ENCODE peak calls at places on chromosomes 11 and 22, in four cellular contexts. E, S, Q and O are unnamed samples.

GRCh38 chr11:1832181-1832988 is 2.4 kb upstream of the SYT8 start:
- DNase-seq in Q (peak; percentile 28), S (peak; percentile 14), E (no peak), O (peak; percentile 75)

GRCh38 chr11:2086239-2087040 is 52.7 kb downstream of the IGF2 start:
- DNase-seq in Q (no peak), S (no peak), E (no peak), O (no peak)

GRCh38 chr11:20840341-20840740 is 171.0 kb downstream of the NELL1 start:
- DNase-seq in E (no peak), Q (no peak), S (no peak), O (no peak)

GRCh38 chr22:25054943-25055511 is 102.5 kb downstream of the KIAA1671 start:
- DNase-seq in S (peak; percentile 13), E (no peak), Q (peak; percentile 33), O (no peak)

GRCh38 chr11:69320756-69321741 is 27.1 kb downstream of the MYEOV start:
- DNase-seq in S (peak; percentile 48), E (no peak), Q (peak; percentile 47), O (no peak)

GRCh38 chr11:44621784-44622183 is 56.3 kb downstream of the CD82 start:
- DNase-seq in E (no peak), Q (no peak), S (no peak), O (no peak)

GRCh38 chr11:69320326-69320725 is 26.4 kb downstream of the MYEOV start:
- DNase-seq in S (no peak), E (no peak), Q (no peak), O (no peak)

GRCh38 chr11:70046089-70046488 is 32.0 kb upstream of the ANO1 start:
- DNase-seq in Q (no peak), E (no peak), S (no peak), O (no peak)

GRCh38 chr22:30305906-30306628 is 16.8 kb upstream of the CASTOR1 start:
- DNase-seq in Q (peak; percentile 30), S (no peak), E (no peak), O (no peak)

GRCh38 chr11:64802370-64803162 is 448 bp downstream of the MAP4K2 start:
- DNase-seq in E (no peak), Q (no peak), S (no peak), O (no peak)

GRCh38 chr22:43388420-43388851 is 23.4 kb upstream of the MPPED1 start:
- DNase-seq in Q (peak; percentile 69), E (peak; percentile 41), S (peak; percentile 36), O (peak; percentile 86)

GRCh38 chr11:123829745-123830144 is 23.6 kb upstream of the OR6M1 start:
- DNase-seq in Q (no peak), S (no peak), E (no peak), O (no peak)

GRCh38 chr22:44583076-44583760 is 85.2 kb upstream of the RTL6 start:
- DNase-seq in S (peak; percentile 20), E (no peak), Q (peak; percentile 80), O (no peak)

GRCh38 chr11:125990244-125990643 is 44.4 kb downstream of the VSIG10L2 start:
- DNase-seq in E (no peak), Q (peak; percentile 88), S (peak; percentile 86), O (no peak)

GRCh38 chr11:110833033-110833484 is 120.8 kb upstream of the ARHGAP20 start:
- DNase-seq in Q (peak; percentile 83), E (no peak), S (peak; percentile 89), O (no peak)

GRCh38 chr22:44632823-44633478 is 69.1 kb upstream of the PRR5 start:
- DNase-seq in Q (no peak), S (no peak), E (no peak), O (no peak)

GRCh38 chr22:26631282-26631681 is 9.5 kb downstream of the CRYBA4 start:
- DNase-seq in Q (no peak), S (no peak), E (no peak), O (no peak)

GRCh38 chr11:29985248-29985647 is 31.6 kb downstream of the KCNA4 start:
- DNase-seq in E (no peak), Q (no peak), S (no peak), O (no peak)

GRCh38 chr11:123438191-123438627 is 8.1 kb downstream of the GRAMD1B start:
- DNase-seq in S (peak; percentile 38), E (no peak), Q (peak; percentile 62), O (no peak)

GRCh38 chr22:20867179-20868099 is 8.6 kb downstream of the SNAP29 start:
- DNase-seq in E (no peak), Q (peak; percentile 33), S (no peak), O (peak; percentile 62)

GRCh38 chr22:20128902-20129746 is 2.5 kb upstream of the ZDHHC8 start:
- DNase-seq in Q (peak; percentile 62), S (no peak), E (no peak), O (no peak)

GRCh38 chr22:20979243-20979809 is 2.8 kb upstream of the LZTR1 start:
- DNase-seq in E (no peak), S (peak; percentile 84), Q (peak; percentile 74), O (peak; percentile 91)

GRCh38 chr11:96424693-96425092 is 34.9 kb downstream of the JRKL start:
- DNase-seq in S (peak; percentile 67), Q (peak; percentile 70), E (no peak), O (no peak)

GRCh38 chr11:131471976-131472375 is 101.6 kb downstream of the NTM start:
- DNase-seq in S (no peak), Q (no peak), E (no peak), O (no peak)

GRCh38 chr11:70624598-70624993 is 226.3 kb downstream of the CTTN start:
- DNase-seq in S (no peak), Q (no peak), E (no peak), O (no peak)

GRCh38 chr22:27876684-27877083 is 42.4 kb downstream of the PITPNB start:
- DNase-seq in S (peak; percentile 50), Q (peak; percentile 87), E (no peak), O (no peak)

GRCh38 chr11:44575288-44575672 is 9.8 kb downstream of the CD82 start:
- DNase-seq in E (no peak), Q (peak; percentile 81), S (peak; percentile 80), O (no peak)

GRCh38 chr11:130897262-130898182 is 18.8 kb downstream of the SNX19 start:
- DNase-seq in E (no peak), Q (peak; percentile 96), S (peak; percentile 99), O (peak; percentile 16)

GRCh38 chr11:64181506-64182411 is 4.2 kb upstream of the STIP1 start:
- DNase-seq in Q (peak; percentile 97), E (peak; percentile 72), S (peak; percentile 93), O (peak; percentile 95)

GRCh38 chr11:17506942-17507341 is 30.3 kb upstream of the ABCC8 start:
- DNase-seq in S (no peak), E (no peak), Q (no peak), O (no peak)

GRCh38 chr11:31620434-31620833 is 110.9 kb downstream of the ELP4 start:
- DNase-seq in Q (no peak), E (no peak), S (no peak), O (no peak)

GRCh38 chr11:86639172-86639571 is 33.2 kb downstream of the ME3 start:
- DNase-seq in E (no peak), S (no peak), Q (no peak), O (no peak)

GRCh38 chr11:126229782-126230540 is 18.4 kb downstream of the FAM118B start:
- DNase-seq in S (peak; percentile 42), E (no peak), Q (peak; percentile 12), O (no peak)

GRCh38 chr11:93196816-93197382 is 892 bp downstream of the SLC36A4 start:
- DNase-seq in S (no peak), E (peak; percentile 8), Q (peak; percentile 56), O (peak; percentile 13)

GRCh38 chr11:10490032-10490397 is 35.0 kb downstream of the AMPD3 start:
- DNase-seq in E (no peak), Q (no peak), S (no peak), O (no peak)

GRCh38 chr11:126703661-126704060 is 296.9 kb downstream of the KIRREL3 start:
- DNase-seq in S (peak; percentile 40), Q (peak; percentile 12), E (no peak), O (no peak)

GRCh38 chr11:64268687-64269379 is 15.6 kb downstream of the BAD start:
- DNase-seq in Q (peak; percentile 75), S (peak; percentile 68), E (no peak), O (peak; percentile 71)

GRCh38 chr22:50600541-50600940 is at the start of gene MAPK8IP2:
- DNase-seq in E (no peak), Q (no peak), S (no peak), O (peak; percentile 45)

GRCh38 chr22:50601669-50602337 is 1.2 kb downstream of the MAPK8IP2 start:
- DNase-seq in S (no peak), Q (peak; percentile 35), E (no peak), O (no peak)

GRCh38 chr22:50600967-50601668 is 525 bp downstream of the MAPK8IP2 start:
- DNase-seq in S (no peak), E (no peak), Q (no peak), O (no peak)

GRCh38 chr22:50603511-50604255 is 3.1 kb downstream of the MAPK8IP2 start:
- DNase-seq in S (no peak), Q (no peak), E (no peak), O (no peak)

GRCh38 chr22:50602338-50602700 is 1.7 kb downstream of the MAPK8IP2 start:
- DNase-seq in E (no peak), Q (no peak), S (no peak), O (no peak)
- TF ChIP-seq EZH2 in E (no peak), Q (peak; percentile 20), S (peak; percentile 32), O (no peak)

GRCh38 chr11:46295312-46295995 is 18.0 kb downstream of the CREB3L1 start:
- DNase-seq in Q (peak; percentile 93), E (no peak), S (peak; percentile 82), O (peak; percentile 91)
- H3K4me1 ChIP-seq in Q (peaks cover 89% of the 10 kb centered on the region), E (peaks cover 41% of the 10 kb centered on the region), S (peaks cover 75% of the 10 kb centered on the region), O (peaks cover 44% of the 10 kb centered on the region)

GRCh38 chr11:114153224-114153623 is 93.7 kb downstream of the ZBTB16 start:
- DNase-seq in S (no peak), E (no peak), Q (no peak), O (no peak)

GRCh38 chr11:114154271-114155047 is 94.9 kb downstream of the ZBTB16 start:
- DNase-seq in Q (peak; percentile 60), E (no peak), S (no peak), O (no peak)

GRCh38 chr11:114152162-114152561 is 92.7 kb downstream of the ZBTB16 start:
- DNase-seq in Q (no peak), E (no peak), S (no peak), O (no peak)

GRCh38 chr11:114151631-114152030 is 92.1 kb downstream of the ZBTB16 start:
- DNase-seq in S (no peak), E (no peak), Q (no peak), O (no peak)

GRCh38 chr11:114152785-114153184 is 93.3 kb downstream of the ZBTB16 start:
- DNase-seq in E (no peak), Q (no peak), S (no peak), O (no peak)
- H3K27ac ChIP-seq in E (no peak overlapping the region), Q (no peak overlapping the region), S (no peak overlapping the region), O (peak overlapping the region; percentile 13)

GRCh38 chr11:117744471-117745280 is 52.3 kb downstream of the DSCAML1 start:
- DNase-seq in E (no peak), S (no peak), Q (no peak), O (no peak)
- TF ChIP-seq EZH2 in E (no peak), S (no peak), Q (no peak), O (no peak)

GRCh38 chr22:23218867-23219251 is 38.5 kb downstream of the BCR start:
- DNase-seq in Q (no peak), E (no peak), S (peak; percentile 79), O (peak; percentile 73)
- H3K4me1 ChIP-seq in Q (peaks cover 46% of the 10 kb centered on the region), E (peaks cover 36% of the 10 kb centered on the region), S (peaks cover 32% of the 10 kb centered on the region), O (peaks cover 56% of the 10 kb centered on the region)

GRCh38 chr11:78170874-78171549 is 17.4 kb downstream of the KCTD21 start:
- DNase-seq in Q (no peak), S (no peak), E (no peak), O (no peak)
- H3K27ac ChIP-seq in Q (no peak overlapping the region), S (no peak overlapping the region), E (no peak overlapping the region), O (no peak overlapping the region)

GRCh38 chr11:118152552-118153471 is at the start of gene SCN4B:
- DNase-seq in Q (peak; percentile 68), E (no peak), S (peak; percentile 65), O (peak; percentile 88)
- TF ChIP-seq EZH2 in Q (peak; percentile 68), E (no peak), S (peak; percentile 74), O (peak; percentile 83)